ENCODE peak calls at places on chromosomes 4 and X, in nine cellular contexts. I, J, Q, V, S, T, D, O and P are unnamed samples.

GRCh38 chr4:141041021-141041476 is 92.2 kb downstream of the RNF150 start:
- DNase-seq in Q (peak; percentile 5), S (no peak), T (no peak), V (no peak), I (no peak), D (no peak), J (no peak), O (no peak), P (no peak)

GRCh38 chr4:105979506-105979905 is 84.2 kb downstream of the NPNT start:
- DNase-seq in I (no peak), Q (peak; percentile 30), T (no peak), J (no peak), D (no peak), O (no peak), S (peak; percentile 62), V (no peak), P (no peak)

GRCh38 chr4:100935090-100935489 is 412.2 kb downstream of the PPP3CA start:
- DNase-seq in Q (peak; percentile 29), S (peak; percentile 20), D (no peak), O (no peak), J (no peak), V (no peak), I (no peak), T (no peak), P (no peak)

GRCh38 chr4:41318839-41319530 is 62.3 kb downstream of the UCHL1 start:
- DNase-seq in V (no peak), D (no peak), T (no peak), J (no peak), S (peak; percentile 1), O (no peak), I (no peak), Q (peak; percentile 4), P (no peak)

GRCh38 chr4:159435561-159436023 is 332.7 kb downstream of the RAPGEF2 start:
- DNase-seq in V (no peak), D (no peak), I (no peak), O (no peak), J (no peak), S (no peak), Q (no peak), T (no peak), P (no peak)

GRCh38 chr4:153509724-153510123 is 43.6 kb downstream of the TMEM131L start:
- DNase-seq in S (no peak), I (no peak), O (no peak), D (no peak), V (no peak), Q (no peak), T (no peak), J (no peak), P (no peak)

GRCh38 chrX:154015581-154016264 is 4.0 kb downstream of the IRAK1 start:
- DNase-seq in S (no peak), O (no peak), V (no peak), D (no peak), J (no peak), Q (no peak), I (no peak), T (no peak), P (no peak)

GRCh38 chrX:106933538-106933961 is 13.3 kb downstream of the CLDN2 start:
- DNase-seq in J (no peak), T (no peak), I (no peak), Q (peak; percentile 44), D (peak; percentile 33), V (no peak), S (no peak), O (no peak), P (no peak)

GRCh38 chr4:182478475-182478874 is 235.3 kb downstream of the TENM3 start:
- DNase-seq in O (no peak), T (no peak), D (no peak), V (peak; percentile 31), Q (peak; percentile 46), S (peak; percentile 55), I (no peak), J (no peak), P (no peak)

GRCh38 chr4:3307486-3307885 is 14.7 kb downstream of the RGS12 start:
- DNase-seq in I (no peak), Q (no peak), D (no peak), V (no peak), S (no peak), J (no peak), O (no peak), T (no peak), P (no peak)

GRCh38 chr4:108094131-108094530 is 74.6 kb downstream of the LEF1 start:
- DNase-seq in J (no peak), Q (no peak), D (no peak), S (no peak), O (no peak), V (no peak), I (no peak), T (no peak), P (no peak)

GRCh38 chr4:117376700-117377099 is 291.3 kb upstream of the TRAM1L1 start:
- DNase-seq in V (no peak), O (no peak), Q (no peak), I (no peak), J (no peak), D (no peak), S (no peak), T (no peak), P (no peak)

GRCh38 chr4:25370242-25370641 is 6.8 kb upstream of the ANAPC4 start:
- DNase-seq in T (no peak), O (no peak), Q (no peak), S (no peak), I (no peak), D (no peak), J (no peak), V (no peak), P (no peak)

GRCh38 chr4:3236326-3236878 is 12.6 kb upstream of the MSANTD1 start:
- DNase-seq in V (no peak), O (no peak), D (no peak), Q (no peak), J (no peak), S (no peak), I (no peak), T (no peak), P (no peak)

GRCh38 chr4:70914631-70915030 is 12.5 kb downstream of the MOB1B start:
- DNase-seq in D (no peak), S (no peak), I (no peak), V (no peak), J (no peak), O (no peak), T (no peak), Q (peak; percentile 7), P (no peak)

DNA sequence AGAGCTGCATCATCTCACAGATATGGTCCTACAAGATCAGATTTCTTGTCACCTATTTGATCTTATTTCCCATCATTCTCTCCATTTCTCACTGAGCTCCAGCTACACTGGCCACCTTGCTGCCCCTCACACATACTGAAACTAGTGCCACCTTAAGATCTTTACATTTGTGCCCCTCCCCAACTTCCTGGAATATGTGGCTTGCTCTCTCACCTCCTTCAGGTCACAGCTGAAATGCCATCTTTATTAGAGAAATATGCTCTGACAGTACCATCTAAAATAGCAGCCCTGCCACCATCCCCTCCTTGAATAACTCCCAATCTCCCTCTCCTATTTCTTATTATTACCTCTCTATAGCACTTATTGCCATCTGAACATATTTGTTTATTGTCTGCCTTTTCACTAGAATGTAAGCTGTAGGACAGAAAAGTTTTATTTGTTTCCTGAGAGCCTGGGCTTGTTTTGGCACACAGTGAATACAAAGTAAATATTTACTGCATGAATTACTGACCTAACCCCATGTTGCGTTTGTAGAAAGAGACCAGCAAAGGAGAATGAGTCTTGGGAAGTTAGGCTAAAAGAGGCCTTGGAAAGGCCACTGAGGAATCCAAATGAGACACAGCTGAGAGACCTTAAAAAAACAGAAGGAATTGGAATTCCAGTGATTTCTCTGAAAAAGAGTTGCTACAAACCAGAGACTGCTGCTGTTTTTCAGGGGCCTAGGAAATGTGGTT is 22.7 kb downstream of the DYNLT3 start:
- DNase-seq in J (no peak), I (no peak), O (no peak), Q (no peak), T (no peak), S (no peak), D (no peak), V (no peak), P (no peak)
- TF ChIP-seq CTCF in J (no peak), I (no peak), O (no peak), Q (no peak), T (no peak), S (no peak), D (no peak), V (no peak), P (no peak)

GRCh38 chr4:56757270-56757746 is 64.2 kb downstream of the SPINK2 start:
- DNase-seq in D (no peak), J (no peak), O (no peak), V (no peak), T (no peak), S (peak; percentile 87), I (no peak), Q (peak; percentile 79), P (no peak)
- TF ChIP-seq CTCF in D (no peak), J (no peak), O (no peak), V (no peak), T (no peak), S (no peak), I (no peak), Q (no peak), P (no peak)

DNA sequence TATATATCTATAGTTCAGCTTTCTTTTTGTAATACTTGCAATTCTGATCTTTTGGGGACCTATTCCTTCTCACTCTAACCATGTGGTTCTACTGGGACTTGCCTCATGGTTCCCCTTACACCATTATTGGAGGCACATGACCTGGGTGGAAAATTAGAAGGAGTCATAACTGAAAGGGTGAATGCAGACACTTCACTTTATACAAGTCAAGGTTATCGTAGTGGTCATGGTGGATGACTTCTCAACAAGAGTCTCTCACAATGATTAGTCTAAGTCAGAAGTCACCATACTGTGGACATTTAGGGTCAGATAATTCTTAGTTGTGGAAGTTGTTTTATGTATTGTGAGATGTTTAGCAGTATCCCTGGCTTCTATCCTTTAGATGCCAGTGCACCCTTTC is 10.5 kb upstream of the EIF4E start:
- DNase-seq in S (no peak), V (no peak), O (no peak), I (no peak), D (no peak), T (no peak), J (no peak), Q (no peak), P (no peak)
- TF ChIP-seq CTCF in S (no peak), V (no peak), O (no peak), I (no peak), D (no peak), T (no peak), J (no peak), Q (no peak), P (no peak)

GRCh38 chr4:626201-627091 is 1.1 kb downstream of the PDE6B start:
- DNase-seq in Q (no peak), O (no peak), T (no peak), J (no peak), D (no peak), V (no peak), S (no peak), I (peak; percentile 27), P (no peak)

GRCh38 chr4:623914-624626 is 1.3 kb upstream of the PDE6B start:
- DNase-seq in J (no peak), S (no peak), T (no peak), Q (no peak), V (no peak), I (peak; percentile 25), O (no peak), D (no peak), P (no peak)

GRCh38 chr4:622996-623913 is 2.1 kb upstream of the PDE6B start:
- DNase-seq in J (no peak), O (no peak), D (no peak), T (no peak), Q (no peak), S (no peak), V (no peak), I (peak; percentile 18), P (no peak)

GRCh38 chr4:625631-626031 is 258 bp downstream of the PDE6B start:
- DNase-seq in O (no peak), J (no peak), V (no peak), Q (no peak), I (no peak), T (no peak), S (no peak), D (no peak), P (no peak)

GRCh38 chr4:624705-625590 is at the start of gene PDE6B:
- DNase-seq in Q (no peak), S (no peak), I (peak; percentile 61), O (peak; percentile 73), V (no peak), D (no peak), J (no peak), T (no peak), P (no peak)
- TF ChIP-seq CTCF in Q (no peak), S (no peak), I (peak; percentile 37), O (no peak), V (no peak), D (no peak), J (no peak), T (no peak), P (no peak)